ENCODE peak calls at places on chromosomes 4 and X, in four cellular contexts. H is HCT116, J is SK-N-SH, E is GM23338. T is an unnamed sample.

GRCh38 chrX:12951590-12951965 is 23.3 kb upstream of the TMSB4X start:
- DNase-seq in H (no peak), E (no peak), J (no peak), T (no peak)

GRCh38 chr4:74536557-74536956 is 91.6 kb downstream of the AREG start:
- DNase-seq in E (no peak), H (no peak), J (no peak), T (peak; percentile 40)

GRCh38 chr4:7384003-7384928 is 50.5 kb downstream of the PSAPL1 start:
- DNase-seq in H (no peak), J (peak; percentile 12), E (no peak), T (no peak)

GRCh38 chr4:91502365-91502764 is 801.4 kb upstream of the GRID2 start:
- DNase-seq in H (peak; percentile 18), J (no peak), E (peak; percentile 78), T (no peak)

GRCh38 chrX:18401848-18402213 is 23.6 kb upstream of the CDKL5 start:
- DNase-seq in J (no peak), H (no peak), E (no peak), T (no peak)

GRCh38 chr4:97152159-97152558 is 991.1 kb downstream of the STPG2 start:
- DNase-seq in J (no peak), E (no peak), H (no peak), T (no peak)

GRCh38 chr4:19689511-19689910 is 562.2 kb upstream of the SLIT2 start:
- DNase-seq in J (no peak), H (no peak), E (no peak), T (peak; percentile 83)

GRCh38 chr4:845836-846251 is 19.9 kb upstream of the CPLX1 start:
- DNase-seq in J (no peak), E (no peak), H (no peak), T (peak; percentile 83)

GRCh38 chr4:101019941-101020401 is 327.4 kb downstream of the PPP3CA start:
- DNase-seq in E (peak; percentile 15), J (no peak), H (peak; percentile 90), T (no peak)

GRCh38 chr4:181761130-181761529 is 482.1 kb upstream of the TENM3 start:
- DNase-seq in H (no peak), E (no peak), J (no peak), T (no peak)

GRCh38 chrX:111671668-111672067 is 9.3 kb upstream of the ALG13 start:
- DNase-seq in H (no peak), J (no peak), E (no peak), T (peak; percentile 20)

GRCh38 chr4:70564033-70564432 is 28.0 kb upstream of the AMBN start:
- DNase-seq in H (no peak), E (no peak), J (no peak), T (no peak)

GRCh38 chr4:125734504-125734903 is 419.7 kb downstream of the FAT4 start:
- DNase-seq in H (no peak), E (no peak), J (no peak), T (no peak)

GRCh38 chrX:55919367-55920221 is 202.0 kb downstream of the RRAGB start:
- DNase-seq in E (peak; percentile 6), H (no peak), J (no peak), T (no peak)

GRCh38 chrX:133544105-133544504 is 128.8 kb upstream of the GPC4 start:
- DNase-seq in E (peak; percentile 17), J (no peak), H (peak; percentile 67), T (peak; percentile 84)

GRCh38 chr4:39613093-39613656 is 25.5 kb downstream of the SMIM14 start:
- DNase-seq in H (no peak), E (no peak), J (no peak), T (peak; percentile 56)

GRCh38 chr4:137531951-137532868 is at the start of gene PCDH18:
- DNase-seq in J (peak; percentile 59), H (no peak), E (peak; percentile 93), T (peak; percentile 96)

GRCh38 chr4:24583451-24584174 is 741 bp downstream of the DHX15 start:
- DNase-seq in E (peak; percentile 71), H (peak; percentile 26), J (peak; percentile 81), T (peak; percentile 77)

GRCh38 chr4:122045533-122045932 is 93.7 kb upstream of the TRPC3 start:
- DNase-seq in E (no peak), H (peak; percentile 62), J (peak; percentile 3), T (peak; percentile 92)

GRCh38 chr4:61500883-61501282 is 300.8 kb downstream of the ADGRL3 start:
- DNase-seq in E (peak; percentile 20), H (no peak), J (no peak), T (no peak)

GRCh38 chr4:153249199-153250154 is 45.2 kb downstream of the TRIM2 start:
- DNase-seq in J (peak; percentile 94), H (peak; percentile 29), E (peak; percentile 96), T (peak; percentile 89)

GRCh38 chrX:15328131-15328530 is 7.2 kb downstream of the PIGA start:
- DNase-seq in E (no peak), J (no peak), H (no peak), T (no peak)

GRCh38 chrX:9317174-9317573 is 147.7 kb upstream of the TBL1X start:
- DNase-seq in J (no peak), E (no peak), H (no peak), T (no peak)

GRCh38 chr4:128958194-128958593 is 135.1 kb downstream of the SCLT1 start:
- DNase-seq in H (no peak), E (no peak), J (no peak), T (no peak)

GRCh38 chr4:135927651-135928050 is 1604.6 kb downstream of the PCDH18 start:
- DNase-seq in H (no peak), J (no peak), E (no peak), T (no peak)

DNA sequence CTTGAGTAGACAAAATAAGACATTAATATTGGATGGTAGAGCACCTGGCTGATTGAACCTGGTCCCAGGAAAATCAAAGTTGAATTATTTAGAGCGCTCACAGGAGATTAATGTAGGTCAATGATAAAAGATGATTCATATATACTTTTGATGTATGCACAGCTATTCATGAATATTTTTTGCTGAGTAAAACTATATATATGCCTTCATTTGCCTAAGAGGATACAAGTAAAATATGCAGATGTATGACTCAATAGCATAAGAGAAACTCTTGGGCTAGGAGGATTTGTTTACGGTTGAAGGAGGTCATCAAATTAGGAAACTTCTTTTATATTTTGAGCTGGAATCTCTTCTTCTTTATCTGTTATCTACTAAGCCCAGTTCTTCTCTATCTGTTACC is 202.7 kb upstream of the HS3ST1 start:
- DNase-seq in J (no peak), H (no peak), E (no peak), T (no peak)
- TF ChIP-seq EZH2phosphoT487 in J (no peak), H (no peak), E (no peak), T (no peak)

DNA sequence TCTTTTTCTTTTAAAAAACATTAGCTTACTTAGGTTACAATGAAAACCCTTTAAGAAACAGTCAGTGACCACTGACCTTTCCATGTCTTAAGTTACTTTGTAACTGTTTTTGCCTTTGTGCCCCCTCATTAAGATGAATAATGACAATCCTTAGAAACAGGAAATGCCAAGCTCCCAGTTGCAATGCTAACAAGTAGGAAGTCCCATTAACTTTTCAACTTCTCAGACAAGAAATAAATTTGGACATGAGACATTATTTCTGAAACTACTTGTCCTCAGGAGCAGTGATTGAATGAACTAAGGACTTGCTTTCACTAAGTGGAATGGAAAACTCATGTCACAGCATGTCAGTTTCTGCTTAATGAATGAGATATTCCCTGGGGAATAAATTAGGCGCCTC is 383.7 kb downstream of the RPA4 start:
- DNase-seq in E (no peak), J (no peak), H (no peak), T (peak; percentile 4)
- TF ChIP-seq EZH2phosphoT487 in E (no peak), J (no peak), H (no peak), T (no peak)

GRCh38 chrX:40366661-40367060 is 214.1 kb upstream of the ATP6AP2 start:
- DNase-seq in J (no peak), E (peak; percentile 50), H (no peak), T (no peak)
- TF ChIP-seq EZH2phosphoT487 in J (no peak), E (no peak), H (no peak), T (no peak)

GRCh38 chr4:142402925-142403324 is 443.2 kb downstream of the INPP4B start:
- DNase-seq in E (no peak), J (no peak), H (no peak), T (peak; percentile 67)

GRCh38 chr4:142402156-142402555 is 443.9 kb downstream of the INPP4B start:
- DNase-seq in J (no peak), H (no peak), E (no peak), T (peak; percentile 32)

GRCh38 chr4:142406051-142406549 is 440.0 kb downstream of the INPP4B start:
- DNase-seq in E (peak; percentile 35), J (no peak), H (no peak), T (peak; percentile 35)

GRCh38 chr4:142405021-142405991 is 440.8 kb downstream of the INPP4B start:
- DNase-seq in J (no peak), E (peak; percentile 19), H (no peak), T (peak; percentile 86)

DNA sequence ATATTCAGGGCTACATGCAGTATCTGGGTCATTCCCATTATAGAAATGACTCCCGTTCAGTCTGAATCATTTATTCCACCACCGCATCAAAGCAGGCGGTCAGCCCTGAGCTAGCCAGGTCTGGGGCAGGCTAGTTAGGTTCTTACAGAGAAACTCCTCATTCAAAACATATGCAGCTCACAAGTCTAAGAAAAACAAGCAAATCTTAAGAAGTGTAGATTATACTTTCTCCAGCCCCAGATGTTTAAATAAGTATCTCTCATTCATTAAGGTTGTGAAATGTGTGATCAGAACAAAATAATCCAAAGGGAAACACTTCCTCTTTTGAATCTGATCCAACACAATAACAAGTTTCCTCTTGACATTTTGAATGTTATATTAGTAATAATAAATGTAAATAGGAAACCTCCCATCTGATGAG is 441.9 kb downstream of the INPP4B start:
- DNase-seq in H (peak; percentile 82), J (no peak), E (no peak), T (peak; percentile 95)
- TF ChIP-seq EZH2phosphoT487 in H (no peak), J (no peak), E (no peak), T (no peak)

DNA sequence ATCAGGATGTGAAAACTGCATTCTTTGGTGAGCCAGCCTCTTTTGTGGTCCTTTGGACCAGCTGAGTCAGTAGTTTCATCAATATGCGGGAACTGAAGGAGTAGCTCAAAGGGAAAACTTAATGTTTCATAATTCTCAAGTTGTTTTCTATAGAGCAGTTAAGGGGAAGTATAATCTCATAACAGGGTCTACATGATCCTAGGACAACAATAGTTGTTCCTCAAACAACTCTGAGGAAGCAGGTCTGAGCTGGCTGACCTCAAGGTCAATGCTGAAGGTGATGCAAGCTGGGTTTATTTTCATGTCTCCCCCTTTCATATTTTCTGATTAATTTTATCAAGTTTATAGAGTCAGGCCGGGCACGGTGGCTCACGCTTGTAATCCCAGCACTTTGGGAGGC is 36.1 kb upstream of the IRF2 start:
- DNase-seq in H (no peak), J (no peak), E (no peak), T (no peak)
- TF ChIP-seq EZH2phosphoT487 in H (no peak), J (no peak), E (no peak), T (no peak)

DNA sequence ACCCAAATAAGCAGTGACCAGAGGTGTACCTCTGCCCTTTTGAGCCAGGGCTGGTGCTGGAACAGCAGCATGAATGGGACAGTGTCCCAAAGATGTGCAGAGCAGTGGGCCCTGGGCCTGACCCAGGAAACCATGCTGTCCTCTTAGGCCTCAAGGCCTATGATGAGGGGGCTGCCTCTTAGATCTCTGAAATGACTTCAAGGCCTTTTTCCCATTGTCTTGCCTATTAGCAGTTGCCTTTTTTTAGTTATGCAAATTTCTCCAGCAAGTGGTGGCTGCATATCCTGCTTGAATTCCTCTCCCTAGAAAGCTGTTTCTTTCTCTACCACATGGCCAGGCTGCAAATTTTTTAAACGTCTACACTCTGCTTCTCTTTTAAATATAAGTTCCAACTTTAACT is 160.3 kb downstream of the CFAP299 start:
- DNase-seq in J (no peak), E (peak; percentile 66), H (no peak), T (no peak)
- TF ChIP-seq EZH2phosphoT487 in J (no peak), E (no peak), H (no peak), T (no peak)